ENCODE peak calls at places on chromosomes 7 and 10, in nine cellular contexts. K is A549, I is suprapubic skin, J is ovary, G is sigmoid colon, Q is GM12878, Y is tibial nerve, N is transverse colon, C is K562. A is an unnamed sample.

GRCh38 chr7:140607441-140607989 is 33.1 kb downstream of the DENND2A start:
- DNase-seq in Y (peak), Q (no peak), K (no peak), J (peak), G (peak), N (peak), I (peak), C (no peak), A (no peak)

GRCh38 chr10:17617031-17617911 is at the start of gene HACD1:
- DNase-seq in C (peak), N (peak), G (peak), J (peak), Y (no peak), Q (no peak), I (peak), K (peak), A (peak)

GRCh38 chr10:71005337-71006305 is 117.3 kb upstream of the PCBD1 start:
- DNase-seq in Q (no peak), I (no peak), N (no peak), K (no peak), G (no peak), Y (no peak), C (no peak), J (no peak), A (no peak)

GRCh38 chr7:21587139-21587773 is 44.4 kb downstream of the DNAH11 start:
- DNase-seq in Y (no peak), J (no peak), C (no peak), K (no peak), Q (no peak), I (no peak), G (no peak), N (no peak), A (no peak)

GRCh38 chr7:149869867-149870266 is 3.9 kb upstream of the ATP6V0E2 start:
- DNase-seq in J (no peak), K (no peak), G (no peak), Y (no peak), I (no peak), Q (no peak), N (no peak), C (no peak), A (no peak)

GRCh38 chr7:127708788-127709187 is 56.8 kb downstream of the SND1 start:
- DNase-seq in K (peak), G (peak), I (no peak), J (peak), C (peak), N (peak), Q (peak), Y (peak), A (peak)

GRCh38 chr7:19491821-19492452 is 216.9 kb downstream of the POLR1F start:
- DNase-seq in Q (no peak), J (no peak), C (peak), K (peak), I (no peak), G (no peak), N (no peak), Y (no peak), A (no peak)

GRCh38 chr10:17910144-17910789 is 41.5 kb upstream of the SLC39A12 start:
- DNase-seq in N (peak), Y (no peak), J (peak), I (no peak), K (peak), C (no peak), G (peak), Q (peak), A (no peak)

GRCh38 chr7:52777423-52777822 is 258.0 kb upstream of the POM121L12 start:
- DNase-seq in J (no peak), K (no peak), G (no peak), I (no peak), N (no peak), Q (no peak), Y (no peak), C (no peak), A (no peak)

GRCh38 chr7:56028942-56029630 is 22.2 kb downstream of the PSPH start:
- DNase-seq in Q (no peak), K (peak), Y (no peak), C (no peak), J (no peak), G (no peak), N (no peak), I (no peak), A (no peak)

GRCh38 chr10:68153473-68154210 is 44.4 kb downstream of the MYPN start:
- DNase-seq in Y (no peak), G (no peak), K (peak), J (peak), N (peak), I (no peak), C (no peak), Q (no peak), A (peak)

GRCh38 chr7:41994746-41995110 is 242.3 kb downstream of the GLI3 start:
- DNase-seq in I (no peak), N (no peak), C (no peak), K (no peak), G (no peak), J (no peak), Q (no peak), Y (no peak), A (no peak)

GRCh38 chr7:3117488-3118228 is 74.0 kb upstream of the CARD11 start:
- DNase-seq in K (no peak), I (peak), N (no peak), Q (no peak), Y (no peak), C (no peak), J (no peak), G (no peak), A (no peak)

GRCh38 chr10:51789903-51790302 is 90.5 kb upstream of the CSTF2T start:
- DNase-seq in G (no peak), N (no peak), C (no peak), Q (no peak), I (no peak), K (no peak), J (no peak), Y (no peak), A (no peak)

GRCh38 chr10:132681858-132682755 is 103.8 kb downstream of the NKX6-2 start:
- DNase-seq in G (peak), J (no peak), Q (no peak), C (no peak), Y (no peak), N (no peak), I (peak), K (no peak), A (no peak)

GRCh38 chr10:36038316-36038715 is 396.2 kb upstream of the FZD8 start:
- DNase-seq in I (no peak), J (no peak), C (no peak), K (no peak), Y (no peak), Q (no peak), G (no peak), N (no peak), A (no peak)

GRCh38 chr7:115153770-115154468 is 232.0 kb downstream of the MDFIC start:
- DNase-seq in Y (no peak), Q (no peak), J (no peak), N (no peak), K (no peak), C (no peak), I (no peak), G (no peak), A (no peak)

GRCh38 chr10:79444243-79445119 is 943 bp downstream of the ZCCHC24 start:
- DNase-seq in J (peak), I (peak), G (peak), Q (no peak), C (peak), N (peak), K (peak), Y (peak), A (peak)

GRCh38 chr7:47786557-47787248 is 161.6 kb downstream of the PKD1L1 start:
- DNase-seq in G (peak), C (no peak), Y (peak), Q (no peak), J (peak), I (no peak), K (peak), N (peak), A (no peak)

GRCh38 chr10:68560201-68560915 is at the start of gene TET1:
- DNase-seq in K (peak), I (peak), J (peak), Q (no peak), G (peak), C (peak), Y (peak), N (peak), A (peak)

GRCh38 chr7:108425876-108426275 is 30.4 kb downstream of the NRCAM start:
- DNase-seq in Y (no peak), J (no peak), I (no peak), N (no peak), G (no peak), K (no peak), C (no peak), Q (no peak), A (no peak)

GRCh38 chr10:87635498-87636312 is 24.0 kb upstream of the PAPSS2 start:
- DNase-seq in Q (peak), G (no peak), J (no peak), K (peak), N (no peak), Y (no peak), C (no peak), I (no peak), A (no peak)

GRCh38 chr7:28179081-28180030 is 1.2 kb downstream of the JAZF1 start:
- DNase-seq in I (peak), J (peak), C (peak), N (peak), Q (no peak), Y (peak), K (peak), G (peak), A (peak)

GRCh38 chr7:91067266-91067665 is 197.0 kb upstream of the FZD1 start:
- DNase-seq in G (no peak), Y (no peak), K (no peak), N (no peak), I (no peak), J (no peak), Q (no peak), C (no peak), A (no peak)

GRCh38 chr10:24430591-24430990 is 221.7 kb downstream of the KIAA1217 start:
- DNase-seq in Q (no peak), I (no peak), J (no peak), N (no peak), Y (no peak), C (no peak), G (no peak), K (no peak), A (no peak)

GRCh38 chr10:124647421-124648130 is 96.6 kb downstream of the FAM53B start:
- DNase-seq in G (peak), K (peak), N (peak), I (no peak), C (peak), Y (peak), Q (peak), J (no peak), A (peak)

GRCh38 chr7:4144801-4145470 is 537.2 kb upstream of the FOXK1 start:
- DNase-seq in Q (no peak), C (no peak), J (peak), G (peak), Y (peak), I (peak), K (no peak), N (peak), A (no peak)

GRCh38 chr10:6228010-6228511 is 25.3 kb downstream of the PFKFB3 start:
- DNase-seq in C (no peak), G (no peak), I (no peak), K (no peak), N (no peak), J (peak), Q (no peak), Y (no peak), A (no peak)

GRCh38 chr7:19533266-19533665 is 175.6 kb downstream of the POLR1F start:
- DNase-seq in Y (no peak), I (no peak), K (no peak), C (no peak), Q (no peak), G (no peak), N (no peak), J (no peak), A (no peak)

GRCh38 chr10:99521474-99522077 is 11.2 kb upstream of the NKX2-3 start:
- DNase-seq in I (no peak), J (no peak), G (peak), C (no peak), Y (no peak), Q (no peak), K (no peak), N (no peak), A (no peak)

GRCh38 chr7:140564643-140565042 is 76.0 kb downstream of the DENND2A start:
- DNase-seq in Q (no peak), C (no peak), K (no peak), G (no peak), N (no peak), Y (no peak), I (no peak), J (no peak), A (no peak)

GRCh38 chr7:155515318-155515717 is 31.0 kb downstream of the CNPY1 start:
- DNase-seq in J (no peak), C (no peak), K (no peak), N (no peak), G (no peak), Y (no peak), Q (no peak), I (no peak), A (no peak)

GRCh38 chr7:69906309-69906995 is 308.2 kb downstream of the AUTS2 start:
- DNase-seq in K (no peak), I (no peak), N (no peak), G (no peak), C (no peak), Y (no peak), Q (peak), J (no peak), A (no peak)

GRCh38 chr7:44969049-44969700 is 9.6 kb downstream of the MYO1G start:
- DNase-seq in N (peak), Q (no peak), Y (no peak), K (no peak), C (no peak), J (no peak), G (peak), I (no peak), A (no peak)

GRCh38 chr7:70582921-70583895 is 548.7 kb upstream of the GALNT17 start:
- DNase-seq in Q (no peak), C (no peak), K (no peak), I (no peak), Y (no peak), J (no peak), N (no peak), G (no peak), A (no peak)

GRCh38 chr7:155961241-155962190 is 149.3 kb upstream of the SHH start:
- DNase-seq in J (no peak), I (no peak), K (no peak), C (no peak), N (no peak), G (peak), Q (no peak), Y (no peak), A (peak)

GRCh38 chr10:126895214-126895781 is 9.9 kb upstream of the DOCK1 start:
- DNase-seq in Q (no peak), C (no peak), J (no peak), N (no peak), I (no peak), Y (no peak), K (no peak), G (no peak), A (peak)

GRCh38 chr7:36228039-36228438 is 75.0 kb downstream of the EEPD1 start:
- DNase-seq in C (no peak), G (no peak), J (no peak), N (no peak), I (no peak), K (peak), Q (no peak), Y (no peak), A (no peak)

GRCh38 chr7:36226151-36226550 is 73.1 kb downstream of the EEPD1 start:
- DNase-seq in J (no peak), Q (no peak), G (no peak), N (no peak), K (no peak), I (no peak), C (no peak), Y (no peak), A (no peak)

GRCh38 chr7:36224916-36225858 is 72.1 kb downstream of the EEPD1 start:
- DNase-seq in Q (no peak), C (no peak), K (no peak), G (no peak), J (no peak), I (no peak), Y (no peak), N (no peak), A (no peak)

GRCh38 chr7:36231406-36231805 is 78.4 kb downstream of the EEPD1 start:
- DNase-seq in Y (no peak), I (no peak), Q (no peak), G (no peak), J (no peak), C (no peak), N (no peak), K (no peak), A (no peak)

GRCh38 chr7:36227223-36227622 is 74.2 kb downstream of the EEPD1 start:
- DNase-seq in G (peak), Q (no peak), N (peak), I (peak), K (no peak), Y (peak), C (no peak), J (peak), A (peak)
- TF ChIP-seq EP300 in G (peak), Q (no peak), N (no peak), I (no peak), K (no peak), Y (no peak), C (no peak), J (no peak), A (no peak)

GRCh38 chr7:45975847-45976484 is 54.9 kb upstream of the IGFBP3 start:
- DNase-seq in N (no peak), C (no peak), Y (no peak), Q (no peak), I (peak), K (no peak), J (no peak), G (no peak), A (no peak)

GRCh38 chr7:45974540-45975360 is 53.7 kb upstream of the IGFBP3 start:
- DNase-seq in C (no peak), Y (no peak), G (no peak), N (no peak), K (peak), J (no peak), Q (no peak), I (peak), A (no peak)

GRCh38 chr7:45972629-45973312 is 51.7 kb upstream of the IGFBP3 start:
- DNase-seq in Y (no peak), I (peak), C (no peak), G (no peak), J (no peak), K (peak), Q (no peak), N (no peak), A (no peak)

GRCh38 chr7:45975367-45975766 is 54.3 kb upstream of the IGFBP3 start:
- DNase-seq in J (no peak), Q (no peak), Y (no peak), K (no peak), N (no peak), I (no peak), C (no peak), G (no peak), A (no peak)

GRCh38 chr7:45973725-45974532 is 52.9 kb upstream of the IGFBP3 start:
- DNase-seq in N (no peak), C (no peak), Y (no peak), I (peak), K (peak), Q (no peak), G (no peak), J (no peak), A (no peak)
- TF ChIP-seq EP300 in N (no peak), C (no peak), Y (no peak), I (no peak), K (no peak), Q (no peak), G (no peak), J (no peak), A (no peak)

DNA sequence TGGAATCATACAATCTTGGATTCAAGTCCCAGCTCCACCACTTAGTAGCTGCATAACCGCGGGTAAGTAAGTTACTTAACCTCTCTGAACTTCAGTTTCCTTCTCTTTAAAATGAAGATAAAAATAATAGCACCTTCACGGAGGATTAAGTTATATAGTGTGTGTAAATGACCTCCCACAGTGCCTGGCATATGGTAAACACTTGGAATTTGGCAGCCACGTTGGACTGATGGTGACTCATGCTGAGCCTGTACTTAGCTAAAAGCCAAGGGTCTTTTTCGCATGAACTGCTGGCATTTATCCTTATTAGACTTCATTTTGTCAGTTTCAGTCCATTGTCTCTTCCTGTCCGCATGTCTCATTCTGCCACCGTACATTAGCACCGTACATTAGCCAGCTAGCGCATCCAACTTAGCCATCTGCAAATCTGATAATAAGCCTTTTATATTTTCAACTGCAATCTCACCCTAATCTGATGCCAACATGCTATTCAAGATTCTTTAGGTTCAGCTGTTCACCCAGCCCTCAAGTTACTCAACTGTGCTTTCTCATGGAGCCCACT is 11.2 kb downstream of the SLC13A4 start:
- DNase-seq in J (no peak), G (no peak), Y (no peak), I (no peak), C (no peak), Q (no peak), K (peak), N (no peak), A (no peak)
- TF ChIP-seq EP300 in J (no peak), G (no peak), Y (no peak), I (no peak), C (no peak), Q (no peak), K (no peak), N (no peak), A (no peak)

DNA sequence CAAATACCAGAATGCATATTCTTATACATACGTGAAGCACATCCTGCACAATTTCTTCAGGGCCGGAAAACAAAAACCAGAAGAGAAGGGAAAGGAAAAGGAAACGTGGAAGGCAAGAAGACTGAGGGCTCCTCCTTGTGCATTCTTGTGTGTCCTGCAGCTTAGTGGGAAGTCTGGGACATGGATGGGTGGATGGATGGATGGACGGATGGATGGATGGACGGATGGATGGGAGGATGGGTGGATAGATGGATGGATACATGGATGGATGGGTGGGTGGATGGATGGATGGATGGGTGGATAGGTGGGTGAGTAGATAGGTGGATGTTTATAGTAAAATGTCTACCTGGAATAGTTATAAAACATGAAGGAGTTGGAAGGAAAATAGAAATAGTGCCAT is 30.8 kb upstream of the SLC35B4 start:
- DNase-seq in Y (no peak), K (no peak), C (no peak), G (no peak), I (no peak), Q (no peak), N (no peak), J (no peak), A (no peak)
- TF ChIP-seq EP300 in Y (no peak), K (no peak), C (no peak), G (no peak), I (no peak), Q (no peak), N (no peak), J (no peak), A (no peak)

DNA sequence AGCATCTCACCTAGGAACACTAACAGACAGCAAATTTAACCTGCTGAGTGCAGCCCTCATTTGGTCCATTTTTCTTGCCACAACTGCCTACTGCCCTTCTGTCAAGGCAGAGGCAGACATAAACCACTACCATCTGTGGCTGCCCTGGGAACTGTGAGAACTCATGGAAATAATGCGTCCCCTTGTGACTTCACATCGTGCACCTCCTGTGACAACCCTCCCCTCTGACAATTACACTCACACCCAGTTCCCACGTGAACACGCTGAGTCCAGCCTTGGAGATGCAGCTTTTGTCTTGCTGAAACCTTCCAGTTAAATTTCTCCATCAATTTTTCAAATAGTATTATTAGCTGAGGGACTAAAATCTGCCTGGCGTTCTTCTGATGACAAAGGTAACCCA is 193.1 kb upstream of the KLF14 start:
- DNase-seq in I (no peak), G (no peak), Y (no peak), C (no peak), Q (no peak), J (no peak), N (no peak), K (no peak), A (no peak)
- TF ChIP-seq EP300 in I (no peak), G (no peak), Y (no peak), C (no peak), Q (no peak), J (no peak), N (no peak), K (no peak), A (no peak)

GRCh38 chr7:117993377-117994003 is 120.2 kb upstream of the CTTNBP2 start:
- DNase-seq in J (no peak), I (no peak), N (peak), C (peak), K (peak), G (no peak), Y (no peak), Q (no peak), A (no peak)
- TF ChIP-seq EP300 in J (no peak), I (no peak), N (no peak), C (no peak), K (no peak), G (no peak), Y (no peak), Q (no peak), A (no peak)

GRCh38 chr10:42999385-43000020 is 77.4 kb upstream of the RET start:
- DNase-seq in G (no peak), J (no peak), K (no peak), Y (no peak), I (no peak), N (no peak), C (no peak), Q (no peak), A (no peak)
- TF ChIP-seq EP300 in G (no peak), J (no peak), K (no peak), Y (no peak), I (no peak), N (no peak), C (no peak), Q (no peak), A (no peak)

A was measured in stomach.